ENCODE peak calls at places on chromosomes 6 and 20, in four cellular contexts. U is activated T-cell treated with anti-CD3 and anti-CD28 coated beads for 1 hour, Y is H54, S is sigmoid colon. M is an unnamed sample.

GRCh38 chr6:163048345-163048744 is 320.6 kb downstream of the PACRG start:
- DNase-seq in Y (no peak), U (no peak), S (no peak), M (no peak)

GRCh38 chr6:14373648-14374437 is 256.3 kb downstream of the CD83 start:
- DNase-seq in Y (no peak), U (no peak), S (no peak), M (no peak)

GRCh38 chr20:7744411-7744810 is 195.8 kb downstream of the HAO1 start:
- DNase-seq in S (no peak), Y (peak; percentile 8), U (no peak), M (no peak)

GRCh38 chr20:45592574-45593189 is 13.6 kb upstream of the WFDC8 start:
- DNase-seq in S (no peak), Y (no peak), U (no peak), M (no peak)

GRCh38 chr6:71294121-71294523 is 5.5 kb downstream of the OGFRL1 start:
- DNase-seq in Y (no peak), U (no peak), S (no peak), M (no peak)

GRCh38 chr6:14867807-14868206 is 378.1 kb upstream of the JARID2 start:
- DNase-seq in Y (no peak), S (no peak), U (no peak), M (no peak)

GRCh38 chr6:72709436-72709835 is 87.6 kb downstream of the KCNQ5 start:
- DNase-seq in Y (no peak), U (no peak), S (no peak), M (no peak)

GRCh38 chr6:31968791-31969711 is 2.9 kb downstream of the DXO start:
- DNase-seq in U (no peak), S (peak; percentile 65), Y (no peak), M (peak; percentile 35)

GRCh38 chr20:22836211-22836610 is 198.9 kb upstream of the SSTR4 start:
- DNase-seq in S (no peak), Y (no peak), U (no peak), M (no peak)

GRCh38 chr6:20366082-20366834 is 35.4 kb upstream of the E2F3 start:
- DNase-seq in Y (no peak), U (peak; percentile 26), S (no peak), M (no peak)

GRCh38 chr6:82783587-82784253 is 281.9 kb downstream of the UBE3D start:
- DNase-seq in U (no peak), S (no peak), Y (no peak), M (no peak)

GRCh38 chr6:169112483-169113320 is 140.9 kb downstream of the THBS2 start:
- DNase-seq in U (no peak), S (no peak), Y (no peak), M (no peak)

GRCh38 chr20:37944456-37944981 is 41.6 kb downstream of the VSTM2L start:
- DNase-seq in S (no peak), U (no peak), Y (no peak), M (no peak)

GRCh38 chr20:49207071-49207470 is 12.1 kb upstream of the DDX27 start:
- DNase-seq in S (no peak), Y (no peak), U (no peak), M (no peak)

GRCh38 chr6:115870464-115870863 is 190.2 kb downstream of the FRK start:
- DNase-seq in S (no peak), U (no peak), Y (no peak), M (no peak)

GRCh38 chr20:34301587-34302311 is 1.4 kb downstream of the AHCY start:
- DNase-seq in Y (no peak), S (no peak), U (no peak), M (no peak)

GRCh38 chr6:97316982-97317381 is 34.0 kb upstream of the MMS22L start:
- DNase-seq in Y (no peak), U (no peak), S (no peak), M (no peak)

GRCh38 chr20:38601216-38602184 is at the start of gene ARHGAP40:
- DNase-seq in U (no peak), S (no peak), Y (peak; percentile 27), M (peak; percentile 63)

GRCh38 chr20:41169791-41170351 is 32.5 kb downstream of the PLCG1 start:
- DNase-seq in U (no peak), Y (peak; percentile 56), S (no peak), M (no peak)

GRCh38 chr6:15623282-15624116 is 39.3 kb downstream of the DTNBP1 start:
- DNase-seq in Y (peak; percentile 11), S (peak; percentile 61), U (no peak), M (no peak)

GRCh38 chr20:24672886-24673677 is 203.7 kb downstream of the SYNDIG1 start:
- DNase-seq in Y (peak; percentile 82), S (peak; percentile 52), U (no peak), M (no peak)

GRCh38 chr6:35911871-35912653 is 8.8 kb downstream of the SRPK1 start:
- DNase-seq in Y (no peak), U (no peak), S (no peak), M (no peak)

M was measured in lower lobe of right lung.